ENCODE peak calls at places on chromosomes 11 and 22, in four cellular contexts. O is H1, R is mesendoderm, V is IMR-90. B is an unnamed sample.

GRCh38 chr11:62707277-62707771 is at the start of the genes BSCL2 and GNG3:
- DNase-seq in V (no peak), R (peak), O (peak), B (peak)

GRCh38 chr22:37827056-37827455 is 3.9 kb downstream of the GALR3 start:
- DNase-seq in V (no peak), R (no peak), O (no peak), B (no peak)

GRCh38 chr11:73576226-73576625 is 21.7 kb downstream of the FAM168A start:
- DNase-seq in O (no peak), R (no peak), V (no peak), B (peak)

GRCh38 chr22:38203090-38203810 is 1.5 kb downstream of the MAFF start:
- DNase-seq in O (no peak), V (peak), R (peak), B (no peak)

GRCh38 chr11:108592591-108593213 is 866 bp downstream of the EXPH5 start:
- DNase-seq in V (no peak), R (no peak), O (no peak), B (peak)

GRCh38 chr22:23382796-23383195 is 197.3 kb downstream of the IGLL1 start:
- DNase-seq in O (no peak), V (no peak), R (no peak), B (no peak)

GRCh38 chr11:131819845-131820244 is 449.4 kb downstream of the NTM start:
- DNase-seq in V (no peak), R (no peak), O (no peak), B (no peak)

GRCh38 chr11:134398644-134399292 is 13.3 kb downstream of the B3GAT1 start:
- DNase-seq in V (no peak), O (no peak), R (no peak), B (no peak)

GRCh38 chr22:49997221-49997599 is 15.4 kb downstream of the IL17REL start:
- DNase-seq in R (no peak), V (no peak), O (no peak), B (no peak)

GRCh38 chr11:112608466-112608865 is 347.8 kb upstream of the PLET1 start:
- DNase-seq in V (no peak), O (no peak), R (no peak), B (no peak)

GRCh38 chr11:2825886-2826678 is 59.5 kb downstream of the CDKN1C start:
- DNase-seq in V (peak), R (peak), O (peak), B (peak)

GRCh38 chr11:116326146-116326545 is 446.6 kb downstream of the BUD13 start:
- DNase-seq in R (no peak), O (no peak), V (no peak), B (no peak)

GRCh38 chr22:32576553-32577255 is 102.1 kb downstream of the FBXO7 start:
- DNase-seq in O (no peak), V (no peak), R (peak), B (no peak)

GRCh38 chr11:128848815-128849455 is 18.2 kb downstream of the KCNJ1 start:
- DNase-seq in V (peak), R (peak), O (no peak), B (peak)

GRCh38 chr11:133403900-133404299 is 128.4 kb downstream of the OPCML start:
- DNase-seq in O (no peak), V (no peak), R (peak), B (no peak)

GRCh38 chr11:60803273-60803936 is 18.3 kb downstream of the MS4A10 start:
- DNase-seq in O (no peak), R (no peak), V (no peak), B (no peak)

GRCh38 chr22:27262371-27262770 is 539.2 kb downstream of the MN1 start:
- DNase-seq in V (no peak), R (no peak), O (no peak), B (no peak)

GRCh38 chr11:124788521-124788920 is 11.7 kb downstream of the MSANTD2 start:
- DNase-seq in O (no peak), V (peak), R (no peak), B (no peak)

GRCh38 chr22:41948142-41948541 is 1.2 kb upstream of the CENPM start:
- DNase-seq in V (no peak), O (no peak), R (no peak), B (no peak)
- H3K9ac ChIP-seq in V (no peak), O (no peak), R (no peak), B (no peak)

GRCh38 chr11:1571760-1572199 is 291 bp downstream of the DUSP8 start:
- DNase-seq in O (no peak), R (no peak), V (no peak), B (no peak)
- H3K18ac ChIP-seq in O (no peak), R (peak), V (no peak), B (peak)

DNA sequence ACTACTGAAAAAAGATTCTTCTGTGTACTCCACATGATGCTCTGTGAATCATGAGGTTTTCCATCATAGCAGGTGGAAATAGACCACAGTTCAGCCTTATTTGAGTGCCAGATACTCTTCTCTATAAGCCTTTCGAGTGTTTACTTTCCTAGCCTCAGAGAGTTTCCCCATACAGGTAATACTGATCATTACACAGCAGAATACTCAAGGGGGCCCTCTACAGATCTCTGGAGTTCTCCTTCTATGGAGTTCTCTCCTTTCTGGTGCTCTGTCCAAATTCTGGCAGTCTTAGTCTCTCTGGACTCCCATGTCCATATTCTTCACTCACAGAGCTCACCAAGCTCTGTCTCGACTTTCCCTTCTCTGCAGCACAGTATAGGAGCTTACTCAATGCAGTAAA is 175.7 kb upstream of the CARD18 start:
- DNase-seq in O (no peak), R (peak), V (no peak), B (no peak)
- H3K9ac ChIP-seq in O (no peak), R (no peak), V (no peak), B (no peak)

GRCh38 chr22:41302016-41302767 is 867 bp downstream of the ZC3H7B start:
- DNase-seq in R (peak), V (no peak), O (no peak), B (peak)
- H3K18ac ChIP-seq in R (peak), V (peak), O (peak), B (peak)

B was measured in neuronal stem cell.